ENCODE peak calls at places on chromosomes 4 and X, in six cellular contexts. J, B, S, P, L and V are unnamed samples.

GRCh38 chr4:86939737-86940141 is 4.9 kb downstream of the AFF1 start:
- DNase-seq in L (no peak), B (no peak), S (peak), J (no peak), P (no peak), V (no peak)

GRCh38 chr4:169823685-169824084 is 65.9 kb upstream of the HPF1 start:
- DNase-seq in L (no peak), J (peak), P (no peak), S (no peak), B (peak), V (peak)

GRCh38 chr4:64883087-64883926 is 474.1 kb upstream of the TECRL start:
- DNase-seq in J (no peak), L (no peak), S (no peak), P (no peak), B (no peak), V (no peak)

GRCh38 chrX:44246826-44247225 is 96.6 kb downstream of the EFHC2 start:
- DNase-seq in S (no peak), P (no peak), B (no peak), L (no peak), J (no peak), V (no peak)

GRCh38 chrX:640641-641040 is 10.1 kb downstream of the SHOX start:
- DNase-seq in L (peak), P (no peak), S (no peak), B (no peak), J (no peak), V (no peak)

GRCh38 chr4:98903963-98904362 is 25.0 kb downstream of the EIF4E start:
- DNase-seq in P (no peak), B (no peak), J (no peak), L (no peak), S (no peak), V (no peak)

GRCh38 chr4:109041463-109041862 is 261.0 kb downstream of the COL25A1 start:
- DNase-seq in J (peak), S (no peak), L (no peak), B (no peak), P (no peak), V (peak)

GRCh38 chrX:121231566-121232358 is 184.4 kb downstream of the GLUD2 start:
- DNase-seq in S (no peak), J (no peak), L (no peak), P (no peak), B (no peak), V (no peak)

GRCh38 chr4:173403051-173403450 is 4.1 kb upstream of the SCRG1 start:
- DNase-seq in L (no peak), S (no peak), P (no peak), B (no peak), J (peak), V (peak)

GRCh38 chr4:101931619-101932018 is 141.1 kb downstream of the BANK1 start:
- DNase-seq in S (no peak), P (no peak), L (no peak), B (no peak), J (no peak), V (no peak)

GRCh38 chr4:53527342-53527741 is 63.9 kb downstream of the LNX1 start:
- DNase-seq in P (no peak), S (no peak), B (peak), L (no peak), J (no peak), V (no peak)